ENCODE peak calls at places on chromosomes 7 and 10, in eight cellular contexts. M is ELR; O is activated CD4-positive, alpha-beta T cell treated with anti-CD3 and anti-CD28 coated beads, Interleukin-2, amount 10 ng/mL, durations not matched to agents 7 days and 5 days; Z is fibroblast of the conjunctiva; K is NCI-H748 treated with DMSO at 0.1 percent for 48 hours; N is HEK293T; Q is fibroblast of the aortic adventitia; U is GM12865. F is an unnamed sample.

GRCh38 chr7:148264933-148265557 is 325.5 kb upstream of the C7orf33 start:
- DNase-seq in M (peak; percentile 51), O (peak; percentile 16), Z (peak; percentile 16), K (peak; percentile 67), N (peak; percentile 61), Q (peak; percentile 33), U (peak; percentile 53), F (no peak)

GRCh38 chr10:31353574-31353973 is 34.6 kb downstream of the ZEB1 start:
- DNase-seq in M (peak; percentile 90), O (peak; percentile 13), Z (no peak), K (no peak), N (no peak), Q (peak; percentile 60), U (peak; percentile 86), F (peak; percentile 13)

GRCh38 chr10:81570349-81570748 is 304.6 kb upstream of the NRG3 start:
- DNase-seq in M (no peak), O (no peak), Z (no peak), K (no peak), N (no peak), Q (no peak), U (no peak), F (no peak)

GRCh38 chr7:6658618-6659345 is 21.7 kb downstream of the ZNF316 start:
- DNase-seq in M (peak; percentile 19), O (no peak), Z (no peak), K (no peak), N (no peak), Q (no peak), U (no peak), F (no peak)

GRCh38 chr10:13105184-13105583 is 5.2 kb downstream of the OPTN start:
- DNase-seq in M (peak; percentile 32), O (no peak), Z (no peak), K (no peak), N (no peak), Q (peak; percentile 23), U (no peak), F (no peak)

GRCh38 chr10:58856508-58857240 is 319.8 kb upstream of the PHYHIPL start:
- DNase-seq in M (peak; percentile 98), O (no peak), Z (peak; percentile 93), K (no peak), N (no peak), Q (peak; percentile 97), U (no peak), F (peak; percentile 93)

GRCh38 chr10:122373713-122374112 is 795 bp upstream of the PLEKHA1 start:
- DNase-seq in M (peak; percentile 11), O (no peak), Z (no peak), K (no peak), N (no peak), Q (peak; percentile 32), U (no peak), F (no peak)

GRCh38 chr10:119461923-119462322 is 80.6 kb downstream of the RGS10 start:
- DNase-seq in M (no peak), O (no peak), Z (no peak), K (no peak), N (no peak), Q (no peak), U (peak; percentile 38), F (no peak)

GRCh38 chr10:1424648-1425047 is 312.7 kb downstream of the ADARB2 start:
- DNase-seq in M (no peak), O (no peak), Z (no peak), K (no peak), N (no peak), Q (no peak), U (peak; percentile 24), F (no peak)

GRCh38 chr10:4353059-4353655 is 472.9 kb upstream of the AKR1E2 start:
- DNase-seq in M (peak; percentile 34), O (no peak), Z (no peak), K (no peak), N (no peak), Q (peak; percentile 75), U (no peak), F (no peak)

GRCh38 chr7:157438121-157439025 is 101.6 kb downstream of the DNAJB6 start:
- DNase-seq in M (no peak), O (no peak), Z (no peak), K (no peak), N (no peak), Q (no peak), U (no peak), F (no peak)

GRCh38 chr7:1211611-1212010 is 21.1 kb upstream of the UNCX start:
- DNase-seq in M (no peak), O (no peak), Z (no peak), K (no peak), N (no peak), Q (no peak), U (no peak), F (no peak)

F was measured in MG63.